ENCODE peak calls at places on chromosomes 13 and 19, in eight cellular contexts. S is left ventricle myocardium superior, A is H54, D is non-pigmented ciliary epithelial cell, N is transverse colon, K is pancreas, V is PC-9, W is germinal center. T is an unnamed sample.

GRCh38 chr13:31129419-31129818 is 32.3 kb downstream of the HSPH1 start:
- DNase-seq in S (no peak), A (no peak), D (no peak), N (no peak), K (no peak), V (no peak), W (no peak), T (no peak)

GRCh38 chr19:435707-436412 is 25.0 kb downstream of the SHC2 start:
- DNase-seq in S (no peak), A (no peak), D (no peak), N (no peak), K (no peak), V (no peak), W (no peak), T (no peak)

GRCh38 chr13:112756081-112756480 is 66.2 kb downstream of the ATP11A start:
- DNase-seq in S (no peak), A (no peak), D (no peak), N (no peak), K (no peak), V (no peak), W (no peak), T (no peak)

GRCh38 chr13:97028441-97029299 is 34.4 kb upstream of the OXGR1 start:
- DNase-seq in S (peak), A (peak), D (no peak), N (peak), K (peak), V (peak), W (peak), T (no peak)

GRCh38 chr19:1767464-1767933 is 14.2 kb downstream of the ONECUT3 start:
- DNase-seq in S (peak), A (peak), D (no peak), N (peak), K (peak), V (peak), W (peak), T (no peak)

GRCh38 chr13:45086484-45086883 is 33.8 kb upstream of the GTF2F2 start:
- DNase-seq in S (no peak), A (no peak), D (no peak), N (no peak), K (no peak), V (no peak), W (no peak), T (no peak)

GRCh38 chr13:34076943-34077703 is 259.2 kb downstream of the RFC3 start:
- DNase-seq in S (no peak), A (no peak), D (no peak), N (no peak), K (no peak), V (no peak), W (peak), T (no peak)

GRCh38 chr19:43476606-43477005 is 11.2 kb upstream of the LYPD3 start:
- DNase-seq in S (no peak), A (peak), D (no peak), N (no peak), K (no peak), V (no peak), W (no peak), T (no peak)

GRCh38 chr19:32201661-32202060 is 143.7 kb upstream of the ZNF507 start:
- DNase-seq in S (no peak), A (no peak), D (no peak), N (no peak), K (no peak), V (no peak), W (no peak), T (no peak)

GRCh38 chr19:13819242-13819641 is 24.0 kb downstream of the ZSWIM4 start:
- DNase-seq in S (no peak), A (no peak), D (no peak), N (no peak), K (no peak), V (no peak), W (no peak), T (no peak)

GRCh38 chr19:32917612-32917996 is 48.0 kb upstream of the SLC7A9 start:
- DNase-seq in S (no peak), A (no peak), D (no peak), N (no peak), K (no peak), V (no peak), W (no peak), T (no peak)

GRCh38 chr19:46256855-46257254 is 27.3 kb downstream of the IGFL1 start:
- DNase-seq in S (no peak), A (no peak), D (no peak), N (no peak), K (no peak), V (no peak), W (no peak), T (no peak)

GRCh38 chr13:31908696-31909386 is 122.7 kb upstream of the FRY start:
- DNase-seq in S (no peak), A (no peak), D (no peak), N (no peak), K (no peak), V (no peak), W (no peak), T (no peak)

GRCh38 chr19:648305-648704 is 8.6 kb downstream of the FGF22 start:
- DNase-seq in S (no peak), A (no peak), D (no peak), N (no peak), K (no peak), V (no peak), W (no peak), T (no peak)

GRCh38 chr13:110073982-110074381 is 233.0 kb downstream of the COL4A1 start:
- DNase-seq in S (no peak), A (no peak), D (no peak), N (no peak), K (no peak), V (no peak), W (no peak), T (no peak)

GRCh38 chr13:23790591-23791170 is 98.5 kb downstream of the MIPEP start:
- DNase-seq in S (no peak), A (no peak), D (peak), N (no peak), K (no peak), V (no peak), W (no peak), T (no peak)

GRCh38 chr19:35153701-35154534 is 617 bp upstream of the FXYD5 start:
- DNase-seq in S (peak), A (no peak), D (no peak), N (peak), K (no peak), V (peak), W (peak), T (peak)

GRCh38 chr19:56760842-56761241 is 79.7 kb downstream of the PEG3 start:
- DNase-seq in S (no peak), A (no peak), D (no peak), N (no peak), K (no peak), V (no peak), W (no peak), T (no peak)

GRCh38 chr13:29411493-29411892 is 184.0 kb downstream of the SLC7A1 start:
- DNase-seq in S (no peak), A (no peak), D (no peak), N (no peak), K (no peak), V (no peak), W (no peak), T (no peak)

GRCh38 chr13:92164822-92165221 is 766.4 kb downstream of the GPC5 start:
- DNase-seq in S (no peak), A (no peak), D (no peak), N (no peak), K (no peak), V (no peak), W (no peak), T (no peak)

GRCh38 chr13:44506719-44507118 is 69.4 kb downstream of the TSC22D1 start:
- DNase-seq in S (no peak), A (no peak), D (no peak), N (no peak), K (no peak), V (no peak), W (no peak), T (no peak)

GRCh38 chr13:40916207-40916998 is 102.7 kb downstream of the ELF1 start:
- DNase-seq in S (no peak), A (no peak), D (peak), N (no peak), K (no peak), V (no peak), W (no peak), T (no peak)

GRCh38 chr13:63636231-63636993 is 2220.8 kb upstream of the PCDH20 start:
- DNase-seq in S (no peak), A (no peak), D (no peak), N (no peak), K (no peak), V (peak), W (no peak), T (no peak)

GRCh38 chr19:2054763-2055162 is 3.7 kb upstream of the MKNK2 start:
- DNase-seq in S (no peak), A (no peak), D (no peak), N (peak), K (peak), V (peak), W (no peak), T (no peak)

GRCh38 chr19:38735257-38735686 is 9.0 kb downstream of the CAPN12 start:
- DNase-seq in S (peak), A (no peak), D (no peak), N (peak), K (peak), V (peak), W (peak), T (peak)

GRCh38 chr19:34985249-34986022 is 14.7 kb upstream of the GRAMD1A start:
- DNase-seq in S (peak), A (no peak), D (no peak), N (no peak), K (peak), V (no peak), W (no peak), T (peak)

GRCh38 chr19:58474997-58475713 is 997 bp upstream of the ZNF446 start:
- DNase-seq in S (no peak), A (no peak), D (no peak), N (no peak), K (no peak), V (no peak), W (no peak), T (no peak)

GRCh38 chr19:4503224-4504170 is 14.8 kb downstream of the PLIN4 start:
- DNase-seq in S (no peak), A (no peak), D (no peak), N (no peak), K (no peak), V (no peak), W (no peak), T (no peak)

GRCh38 chr19:661427-662196 is 1.4 kb downstream of the RNF126 start:
- DNase-seq in S (peak), A (no peak), D (no peak), N (peak), K (peak), V (no peak), W (peak), T (no peak)

GRCh38 chr19:342801-343421 is 1.7 kb downstream of the MIER2 start:
- DNase-seq in S (peak), A (peak), D (peak), N (peak), K (no peak), V (peak), W (no peak), T (peak)

GRCh38 chr13:61276401-61276800 is 139.2 kb downstream of the PCDH20 start:
- DNase-seq in S (no peak), A (no peak), D (no peak), N (no peak), K (no peak), V (no peak), W (no peak), T (no peak)

GRCh38 chr19:18089726-18090125 is 3.0 kb upstream of the IL12RB1 start:
- DNase-seq in S (no peak), A (no peak), D (no peak), N (no peak), K (no peak), V (no peak), W (no peak), T (no peak)

GRCh38 chr13:71118779-71119364 is 748.1 kb downstream of the DACH1 start:
- DNase-seq in S (no peak), A (no peak), D (no peak), N (no peak), K (no peak), V (no peak), W (no peak), T (no peak)

GRCh38 chr13:109144693-109145437 is 515.5 kb downstream of the MYO16 start:
- DNase-seq in S (no peak), A (no peak), D (no peak), N (no peak), K (no peak), V (no peak), W (no peak), T (no peak)

GRCh38 chr19:35977446-35978222 is 17.4 kb upstream of the SDHAF1 start:
- DNase-seq in S (no peak), A (no peak), D (no peak), N (no peak), K (no peak), V (no peak), W (peak), T (no peak)

GRCh38 chr13:88464851-88465250 is 793.7 kb downstream of the SLITRK5 start:
- DNase-seq in S (peak), A (no peak), D (no peak), N (no peak), K (no peak), V (no peak), W (no peak), T (no peak)

GRCh38 chr13:33665776-33666175 is 152.2 kb upstream of the RFC3 start:
- DNase-seq in S (no peak), A (no peak), D (no peak), N (no peak), K (no peak), V (no peak), W (no peak), T (no peak)

GRCh38 chr19:39083983-39084731 is at the start of gene ACP7:
- DNase-seq in S (no peak), A (no peak), D (no peak), N (no peak), K (peak), V (peak), W (no peak), T (no peak)

GRCh38 chr19:2237051-2237868 is 636 bp downstream of the SF3A2 start:
- DNase-seq in S (no peak), A (no peak), D (no peak), N (no peak), K (no peak), V (no peak), W (no peak), T (no peak)